ENCODE peak calls at places on chromosome 16, in nine cellular contexts. Y is tibial nerve, E is prostate gland, A is IMR-90, R is endodermal cell, H is neural progenitor cell, Z is pancreas, X is heart right ventricle, P is GM12878. D is an unnamed sample.

GRCh38 chr16:56451753-56452689 is 667 bp downstream of the OGFOD1 start:
- DNase-seq in Z (peak; percentile 35), P (no peak), X (no peak), R (peak; percentile 63), A (peak; percentile 31), E (peak; percentile 14), Y (no peak), H (peak; percentile 78), D (no peak)

GRCh38 chr16:3193221-3194212 is 5.5 kb downstream of the OR1F1 start:
- DNase-seq in A (no peak), P (no peak), Z (no peak), R (no peak), Y (no peak), E (no peak), H (no peak), X (no peak), D (no peak)

GRCh38 chr16:54031107-54031760 is 255.4 kb downstream of the IRX3 start:
- DNase-seq in P (no peak), R (no peak), Z (no peak), H (no peak), A (no peak), X (no peak), Y (no peak), E (no peak), D (no peak)

GRCh38 chr16:57677622-57678369 is 9.7 kb downstream of the ADGRG3 start:
- DNase-seq in H (no peak), Z (peak; percentile 83), P (no peak), R (no peak), X (no peak), Y (no peak), A (no peak), E (peak; percentile 87), D (peak; percentile 56)

GRCh38 chr16:70804153-70804728 is 3.3 kb upstream of the VAC14 start:
- DNase-seq in E (no peak), R (peak; percentile 21), P (no peak), X (no peak), Z (no peak), H (no peak), Y (no peak), A (peak; percentile 93), D (no peak)

GRCh38 chr16:31501966-31502348 is 6.2 kb downstream of the RUSF1 start:
- DNase-seq in Y (no peak), A (no peak), X (no peak), P (no peak), E (no peak), R (no peak), H (no peak), Z (no peak), D (no peak)

GRCh38 chr16:63361032-63361624 is 1324.9 kb upstream of the CDH8 start:
- DNase-seq in Z (no peak), H (peak; percentile 74), A (peak; percentile 66), Y (peak; percentile 27), P (no peak), R (peak; percentile 52), E (no peak), X (no peak), D (no peak)

GRCh38 chr16:70677499-70678120 is 8.2 kb downstream of the MTSS2 start:
- DNase-seq in P (no peak), H (no peak), E (no peak), Z (peak; percentile 50), X (peak; percentile 9), Y (no peak), R (no peak), A (no peak), D (no peak)

GRCh38 chr16:85028638-85029412 is 1.2 kb downstream of the KIAA0513 start:
- DNase-seq in Y (no peak), Z (peak; percentile 91), H (no peak), P (no peak), R (peak; percentile 66), X (no peak), A (peak; percentile 47), E (peak; percentile 67), D (peak; percentile 83)

GRCh38 chr16:48611329-48612137 is 1.6 kb upstream of the N4BP1 start:
- DNase-seq in R (peak; percentile 85), H (no peak), E (no peak), P (peak; percentile 58), A (no peak), X (no peak), Y (no peak), Z (no peak), D (no peak)

GRCh38 chr16:22789281-22789945 is 24.5 kb upstream of the HS3ST2 start:
- DNase-seq in E (no peak), H (no peak), X (no peak), P (no peak), Z (no peak), Y (no peak), R (no peak), A (no peak), D (no peak)

GRCh38 chr16:24009060-24009459 is 173.3 kb downstream of the PRKCB start:
- DNase-seq in X (no peak), Y (no peak), Z (no peak), R (no peak), A (no peak), H (no peak), P (peak; percentile 28), E (no peak), D (no peak)

GRCh38 chr16:57859331-57859730 is 57.0 kb upstream of the KIFC3 start:
- DNase-seq in Y (no peak), H (peak; percentile 79), R (peak; percentile 89), P (no peak), E (no peak), Z (no peak), A (peak; percentile 34), X (no peak), D (no peak)

DNA sequence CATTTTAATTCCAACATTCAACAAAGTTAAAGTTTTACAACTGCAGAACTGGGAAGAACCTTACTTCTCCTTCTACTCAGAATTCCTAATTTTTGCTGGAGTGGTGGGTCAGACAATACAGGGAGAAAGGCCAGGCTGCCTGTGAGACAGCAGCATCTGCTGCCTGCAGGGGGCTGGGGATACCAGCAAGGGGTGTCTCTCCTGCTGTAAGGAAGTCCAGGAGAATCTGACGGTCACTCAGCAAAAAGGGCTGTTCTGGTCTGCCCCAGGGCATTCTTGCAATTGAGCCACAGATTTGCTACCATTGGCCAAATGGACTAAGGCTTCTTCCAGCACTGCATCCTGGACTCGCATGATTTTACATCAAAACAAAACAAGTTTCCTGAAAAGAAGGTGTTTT is 426.6 kb upstream of the CDH11 start:
- DNase-seq in X (no peak), E (no peak), A (peak; percentile 13), P (no peak), Z (no peak), R (peak; percentile 74), H (peak; percentile 38), Y (no peak), D (no peak)
- H3K4me1 ChIP-seq in X (peaks cover 21% of the 10 kb centered on the region), E (no peaks in the 10 kb centered on the region), A (peaks cover 20% of the 10 kb centered on the region), P (no peaks in the 10 kb centered on the region), Z (no peaks in the 10 kb centered on the region), R (peaks cover 4% of the 10 kb centered on the region), H (peaks cover 25% of the 10 kb centered on the region), Y (no peaks in the 10 kb centered on the region), D (no peaks in the 10 kb centered on the region)

GRCh38 chr16:74477226-74477625 is 55.9 kb upstream of the CLEC18B start:
- DNase-seq in A (no peak), E (no peak), Z (no peak), R (no peak), X (no peak), P (no peak), H (no peak), Y (no peak), D (no peak)

GRCh38 chr16:74468807-74469511 is 47.7 kb upstream of the CLEC18B start:
- DNase-seq in R (no peak), P (no peak), A (no peak), Z (no peak), Y (no peak), X (no peak), H (no peak), E (no peak), D (no peak)

GRCh38 chr16:74466872-74467271 is 45.6 kb upstream of the CLEC18B start:
- DNase-seq in Y (no peak), R (no peak), X (no peak), P (no peak), Z (no peak), A (no peak), E (no peak), H (no peak), D (no peak)

GRCh38 chr16:74469946-74470478 is 48.7 kb upstream of the CLEC18B start:
- DNase-seq in A (no peak), Z (no peak), X (no peak), P (no peak), H (no peak), E (no peak), R (no peak), Y (no peak), D (no peak)

GRCh38 chr16:74472010-74472409 is 50.7 kb upstream of the CLEC18B start:
- DNase-seq in H (no peak), E (no peak), A (no peak), R (no peak), Z (no peak), Y (no peak), X (no peak), P (no peak), D (no peak)
- H3K36me3 ChIP-seq in H (no peaks in the 10 kb centered on the region), E (peaks cover 4% of the 10 kb centered on the region), A (peaks cover 51% of the 10 kb centered on the region), R (peaks cover 82% of the 10 kb centered on the region), Z (peaks cover 53% of the 10 kb centered on the region), Y (peaks cover 7% of the 10 kb centered on the region), X (peaks cover 9% of the 10 kb centered on the region), P (peaks cover 39% of the 10 kb centered on the region), D (peaks cover 26% of the 10 kb centered on the region)

GRCh38 chr16:8621572-8622314 is at the start of gene METTL22:
- DNase-seq in R (peak; percentile 95), E (peak; percentile 81), Y (peak; percentile 80), Z (peak; percentile 97), H (peak; percentile 96), P (peak; percentile 56), X (peak; percentile 96), A (peak; percentile 80), D (peak; percentile 94)
- TF ChIP-seq CTCF in R (no peak), E (no peak), Y (peak; percentile 6), Z (no peak), H (no peak), P (no peak), X (no peak), A (no peak), D (no peak)

DNA sequence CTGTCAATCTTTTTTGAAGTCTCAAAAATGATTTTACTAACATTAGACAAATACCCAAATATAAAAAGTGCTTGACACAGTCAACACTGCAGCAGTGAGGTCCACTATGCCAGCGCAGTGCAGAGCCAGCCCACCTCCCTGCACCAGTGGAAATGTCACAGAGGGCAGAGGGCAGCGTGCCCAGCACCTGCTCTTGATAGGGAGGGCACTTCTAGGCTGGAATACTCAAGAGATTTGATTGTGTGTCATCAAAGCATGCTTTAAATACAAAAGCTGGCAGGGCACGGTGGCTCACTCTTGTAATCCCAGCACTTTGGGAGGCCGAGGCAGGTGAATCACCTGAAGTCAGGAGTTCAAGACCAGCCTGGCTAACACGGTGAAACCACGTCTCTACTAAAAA is 136.0 kb downstream of the ANKRD11 start:
- DNase-seq in X (peak; percentile 67), H (no peak), R (no peak), Y (no peak), Z (no peak), A (no peak), E (no peak), P (no peak), D (no peak)
- H3K4me1 ChIP-seq in X (peaks cover 74% of the 10 kb centered on the region), H (peaks cover 14% of the 10 kb centered on the region), R (peaks cover 17% of the 10 kb centered on the region), Y (no peaks in the 10 kb centered on the region), Z (peaks cover 29% of the 10 kb centered on the region), A (peaks cover 15% of the 10 kb centered on the region), E (peaks cover 17% of the 10 kb centered on the region), P (peaks cover 36% of the 10 kb centered on the region), D (peaks cover 51% of the 10 kb centered on the region)

D was measured in sigmoid colon.